ENCODE peak calls at places on chromosomes 12 and 14, in nine cellular contexts. One of them, this sample, is unnamed.

GRCh38 chr14:104636131-104636530 is 31.6 kb upstream of the TMEM179 start:
- DNase-seq in A549: no peak
- DNase-seq in GM23338: no peak
- DNase-seq in T-helper 2 cell: no peak
- DNase-seq in mesothelial cell of epicardium: no peak
- DNase-seq in kidney tubule cell: no peak
- DNase-seq in stimulated activated CD4-positive, alpha-beta T cell treated with anti-CD3 and anti-CD28 coated beads, Interleukin-4, amount 100 ng/mL, for 4 hours: no peak
- DNase-seq in GM06990: no peak
- DNase-seq in H4: no peak
- DNase-seq in this sample: no peak

GRCh38 chr12:3362751-3363150 is 128.3 kb upstream of the PRMT8 start:
- DNase-seq in H4: no peak
- DNase-seq in GM23338: no peak
- DNase-seq in A549: no peak
- DNase-seq in stimulated activated CD4-positive, alpha-beta T cell treated with anti-CD3 and anti-CD28 coated beads, Interleukin-4, amount 100 ng/mL, for 4 hours: no peak
- DNase-seq in mesothelial cell of epicardium: no peak
- DNase-seq in T-helper 2 cell: no peak
- DNase-seq in GM06990: no peak
- DNase-seq in kidney tubule cell: peak
- DNase-seq in this sample: no peak

GRCh38 chr14:33184587-33184986 is 245.9 kb downstream of the NPAS3 start:
- DNase-seq in H4: no peak
- DNase-seq in T-helper 2 cell: no peak
- DNase-seq in mesothelial cell of epicardium: no peak
- DNase-seq in kidney tubule cell: peak
- DNase-seq in GM06990: no peak
- DNase-seq in A549: no peak
- DNase-seq in stimulated activated CD4-positive, alpha-beta T cell treated with anti-CD3 and anti-CD28 coated beads, Interleukin-4, amount 100 ng/mL, for 4 hours: no peak
- DNase-seq in GM23338: peak
- DNase-seq in this sample: no peak

GRCh38 chr12:51381226-51382079 is 9.8 kb downstream of the GALNT6 start:
- DNase-seq in GM06990: no peak
- DNase-seq in mesothelial cell of epicardium: no peak
- DNase-seq in GM23338: no peak
- DNase-seq in kidney tubule cell: no peak
- DNase-seq in H4: no peak
- DNase-seq in T-helper 2 cell: no peak
- DNase-seq in stimulated activated CD4-positive, alpha-beta T cell treated with anti-CD3 and anti-CD28 coated beads, Interleukin-4, amount 100 ng/mL, for 4 hours: no peak
- DNase-seq in A549: no peak
- DNase-seq in this sample: no peak

GRCh38 chr14:75217508-75218206 is 41.2 kb upstream of the TMED10 start:
- DNase-seq in kidney tubule cell: no peak
- DNase-seq in GM06990: no peak
- DNase-seq in stimulated activated CD4-positive, alpha-beta T cell treated with anti-CD3 and anti-CD28 coated beads, Interleukin-4, amount 100 ng/mL, for 4 hours: no peak
- DNase-seq in H4: no peak
- DNase-seq in GM23338: no peak
- DNase-seq in T-helper 2 cell: no peak
- DNase-seq in mesothelial cell of epicardium: no peak
- DNase-seq in A549: no peak
- DNase-seq in this sample: no peak

GRCh38 chr14:76811561-76811960 is 1.1 kb downstream of the ANGEL1 start:
- DNase-seq in H4: no peak
- DNase-seq in stimulated activated CD4-positive, alpha-beta T cell treated with anti-CD3 and anti-CD28 coated beads, Interleukin-4, amount 100 ng/mL, for 4 hours: no peak
- DNase-seq in kidney tubule cell: peak
- DNase-seq in A549: no peak
- DNase-seq in GM23338: no peak
- DNase-seq in T-helper 2 cell: no peak
- DNase-seq in GM06990: no peak
- DNase-seq in mesothelial cell of epicardium: no peak
- DNase-seq in this sample: no peak

GRCh38 chr12:52004042-52004648 is 2.6 kb upstream of the TAMALIN start:
- DNase-seq in GM23338: peak
- DNase-seq in mesothelial cell of epicardium: no peak
- DNase-seq in A549: peak
- DNase-seq in kidney tubule cell: peak
- DNase-seq in H4: peak
- DNase-seq in stimulated activated CD4-positive, alpha-beta T cell treated with anti-CD3 and anti-CD28 coated beads, Interleukin-4, amount 100 ng/mL, for 4 hours: no peak
- DNase-seq in GM06990: no peak
- DNase-seq in T-helper 2 cell: no peak
- DNase-seq in this sample: no peak

GRCh38 chr12:41407240-41407799 is 219.2 kb downstream of the PDZRN4 start:
- DNase-seq in kidney tubule cell: no peak
- DNase-seq in H4: peak
- DNase-seq in T-helper 2 cell: no peak
- DNase-seq in GM06990: no peak
- DNase-seq in mesothelial cell of epicardium: no peak
- DNase-seq in GM23338: peak
- DNase-seq in A549: no peak
- DNase-seq in stimulated activated CD4-positive, alpha-beta T cell treated with anti-CD3 and anti-CD28 coated beads, Interleukin-4, amount 100 ng/mL, for 4 hours: no peak
- DNase-seq in this sample: no peak

GRCh38 chr12:109723311-109723791 is 9.7 kb downstream of the FAM222A start:
- DNase-seq in H4: no peak
- DNase-seq in mesothelial cell of epicardium: no peak
- DNase-seq in stimulated activated CD4-positive, alpha-beta T cell treated with anti-CD3 and anti-CD28 coated beads, Interleukin-4, amount 100 ng/mL, for 4 hours: no peak
- DNase-seq in kidney tubule cell: no peak
- DNase-seq in GM23338: no peak
- DNase-seq in GM06990: no peak
- DNase-seq in T-helper 2 cell: no peak
- DNase-seq in A549: no peak
- DNase-seq in this sample: peak

GRCh38 chr12:117202556-117202955 is 12.3 kb upstream of the FBXO21 start:
- DNase-seq in mesothelial cell of epicardium: no peak
- DNase-seq in kidney tubule cell: no peak
- DNase-seq in H4: no peak
- DNase-seq in GM06990: no peak
- DNase-seq in stimulated activated CD4-positive, alpha-beta T cell treated with anti-CD3 and anti-CD28 coated beads, Interleukin-4, amount 100 ng/mL, for 4 hours: no peak
- DNase-seq in A549: no peak
- DNase-seq in T-helper 2 cell: no peak
- DNase-seq in GM23338: no peak
- DNase-seq in this sample: no peak

GRCh38 chr12:182381-182883 is 31.5 kb downstream of the SLC6A12 start:
- DNase-seq in GM23338: no peak
- DNase-seq in kidney tubule cell: peak
- DNase-seq in T-helper 2 cell: no peak
- DNase-seq in stimulated activated CD4-positive, alpha-beta T cell treated with anti-CD3 and anti-CD28 coated beads, Interleukin-4, amount 100 ng/mL, for 4 hours: no peak
- DNase-seq in mesothelial cell of epicardium: no peak
- DNase-seq in A549: peak
- DNase-seq in GM06990: no peak
- DNase-seq in H4: peak
- DNase-seq in this sample: peak

GRCh38 chr12:75818863-75819262 is 212.7 kb downstream of the PHLDA1 start:
- DNase-seq in A549: no peak
- DNase-seq in kidney tubule cell: peak
- DNase-seq in stimulated activated CD4-positive, alpha-beta T cell treated with anti-CD3 and anti-CD28 coated beads, Interleukin-4, amount 100 ng/mL, for 4 hours: no peak
- DNase-seq in GM23338: no peak
- DNase-seq in GM06990: no peak
- DNase-seq in H4: no peak
- DNase-seq in mesothelial cell of epicardium: no peak
- DNase-seq in T-helper 2 cell: no peak
- DNase-seq in this sample: no peak

GRCh38 chr12:108129017-108129812 is at the start of gene WSCD2:
- DNase-seq in H4: peak
- DNase-seq in GM06990: peak
- DNase-seq in stimulated activated CD4-positive, alpha-beta T cell treated with anti-CD3 and anti-CD28 coated beads, Interleukin-4, amount 100 ng/mL, for 4 hours: no peak
- DNase-seq in A549: no peak
- DNase-seq in GM23338: peak
- DNase-seq in kidney tubule cell: peak
- DNase-seq in T-helper 2 cell: no peak
- DNase-seq in mesothelial cell of epicardium: peak
- DNase-seq in this sample: peak

GRCh38 chr14:22565391-22565945 is 23.6 kb downstream of the DAD1 start:
- DNase-seq in H4: no peak
- DNase-seq in T-helper 2 cell: no peak
- DNase-seq in GM23338: no peak
- DNase-seq in mesothelial cell of epicardium: no peak
- DNase-seq in GM06990: peak
- DNase-seq in A549: no peak
- DNase-seq in stimulated activated CD4-positive, alpha-beta T cell treated with anti-CD3 and anti-CD28 coated beads, Interleukin-4, amount 100 ng/mL, for 4 hours: no peak
- DNase-seq in kidney tubule cell: peak
- DNase-seq in this sample: no peak

GRCh38 chr12:120839503-120839902 is 64.7 kb downstream of the SPPL3 start:
- DNase-seq in stimulated activated CD4-positive, alpha-beta T cell treated with anti-CD3 and anti-CD28 coated beads, Interleukin-4, amount 100 ng/mL, for 4 hours: no peak
- DNase-seq in GM23338: no peak
- DNase-seq in T-helper 2 cell: no peak
- DNase-seq in mesothelial cell of epicardium: no peak
- DNase-seq in H4: no peak
- DNase-seq in kidney tubule cell: no peak
- DNase-seq in GM06990: no peak
- DNase-seq in A549: no peak
- DNase-seq in this sample: no peak

GRCh38 chr12:122528582-122528981 is 1.5 kb downstream of the KNTC1 start:
- DNase-seq in GM06990: no peak
- DNase-seq in H4: no peak
- DNase-seq in A549: no peak
- DNase-seq in kidney tubule cell: no peak
- DNase-seq in T-helper 2 cell: no peak
- DNase-seq in mesothelial cell of epicardium: no peak
- DNase-seq in GM23338: no peak
- DNase-seq in stimulated activated CD4-positive, alpha-beta T cell treated with anti-CD3 and anti-CD28 coated beads, Interleukin-4, amount 100 ng/mL, for 4 hours: no peak
- DNase-seq in this sample: no peak

GRCh38 chr14:55340482-55340881 is 69.3 kb downstream of the FBXO34 start:
- DNase-seq in mesothelial cell of epicardium: no peak
- DNase-seq in T-helper 2 cell: no peak
- DNase-seq in H4: no peak
- DNase-seq in stimulated activated CD4-positive, alpha-beta T cell treated with anti-CD3 and anti-CD28 coated beads, Interleukin-4, amount 100 ng/mL, for 4 hours: no peak
- DNase-seq in kidney tubule cell: no peak
- DNase-seq in GM06990: no peak
- DNase-seq in A549: no peak
- DNase-seq in GM23338: no peak
- DNase-seq in this sample: no peak

GRCh38 chr14:99802301-99803105 is 9.3 kb downstream of the EML1 start:
- DNase-seq in mesothelial cell of epicardium: no peak
- DNase-seq in kidney tubule cell: no peak
- DNase-seq in GM23338: no peak
- DNase-seq in stimulated activated CD4-positive, alpha-beta T cell treated with anti-CD3 and anti-CD28 coated beads, Interleukin-4, amount 100 ng/mL, for 4 hours: no peak
- DNase-seq in GM06990: no peak
- DNase-seq in H4: peak
- DNase-seq in A549: no peak
- DNase-seq in T-helper 2 cell: no peak
- DNase-seq in this sample: no peak

GRCh38 chr14:21915814-21916213 is 242.2 kb upstream of the OR4E1 start:
- DNase-seq in T-helper 2 cell: no peak
- DNase-seq in stimulated activated CD4-positive, alpha-beta T cell treated with anti-CD3 and anti-CD28 coated beads, Interleukin-4, amount 100 ng/mL, for 4 hours: no peak
- DNase-seq in GM06990: no peak
- DNase-seq in H4: peak
- DNase-seq in mesothelial cell of epicardium: no peak
- DNase-seq in kidney tubule cell: peak
- DNase-seq in GM23338: no peak
- DNase-seq in A549: no peak
- DNase-seq in this sample: no peak

GRCh38 chr12:8628731-8629130 is 16.1 kb upstream of the AICDA start:
- DNase-seq in stimulated activated CD4-positive, alpha-beta T cell treated with anti-CD3 and anti-CD28 coated beads, Interleukin-4, amount 100 ng/mL, for 4 hours: no peak
- DNase-seq in GM06990: no peak
- DNase-seq in T-helper 2 cell: no peak
- DNase-seq in mesothelial cell of epicardium: no peak
- DNase-seq in GM23338: no peak
- DNase-seq in kidney tubule cell: peak
- DNase-seq in H4: no peak
- DNase-seq in A549: no peak
- DNase-seq in this sample: no peak

GRCh38 chr14:85516239-85517112 is 13.5 kb upstream of the FLRT2 start:
- DNase-seq in H4: peak
- DNase-seq in stimulated activated CD4-positive, alpha-beta T cell treated with anti-CD3 and anti-CD28 coated beads, Interleukin-4, amount 100 ng/mL, for 4 hours: no peak
- DNase-seq in kidney tubule cell: peak
- DNase-seq in A549: no peak
- DNase-seq in T-helper 2 cell: no peak
- DNase-seq in GM23338: no peak
- DNase-seq in GM06990: no peak
- DNase-seq in mesothelial cell of epicardium: no peak
- DNase-seq in this sample: no peak

GRCh38 chr12:130249376-130249775 is 87.1 kb downstream of the FZD10 start:
- DNase-seq in A549: no peak
- DNase-seq in H4: no peak
- DNase-seq in kidney tubule cell: no peak
- DNase-seq in T-helper 2 cell: no peak
- DNase-seq in mesothelial cell of epicardium: no peak
- DNase-seq in GM23338: peak
- DNase-seq in GM06990: no peak
- DNase-seq in stimulated activated CD4-positive, alpha-beta T cell treated with anti-CD3 and anti-CD28 coated beads, Interleukin-4, amount 100 ng/mL, for 4 hours: no peak
- DNase-seq in this sample: no peak

GRCh38 chr12:133202493-133203343 is 21.4 kb downstream of the ZNF268 start:
- DNase-seq in kidney tubule cell: no peak
- DNase-seq in A549: no peak
- DNase-seq in T-helper 2 cell: no peak
- DNase-seq in stimulated activated CD4-positive, alpha-beta T cell treated with anti-CD3 and anti-CD28 coated beads, Interleukin-4, amount 100 ng/mL, for 4 hours: no peak
- DNase-seq in H4: no peak
- DNase-seq in GM23338: peak
- DNase-seq in mesothelial cell of epicardium: no peak
- DNase-seq in GM06990: no peak
- DNase-seq in this sample: no peak

GRCh38 chr14:106876711-106877110 is 1350.3 kb downstream of the TMEM121 start:
- DNase-seq in A549: no peak
- DNase-seq in H4: no peak
- DNase-seq in kidney tubule cell: no peak
- DNase-seq in T-helper 2 cell: no peak
- DNase-seq in GM23338: no peak
- DNase-seq in mesothelial cell of epicardium: no peak
- DNase-seq in GM06990: no peak
- DNase-seq in stimulated activated CD4-positive, alpha-beta T cell treated with anti-CD3 and anti-CD28 coated beads, Interleukin-4, amount 100 ng/mL, for 4 hours: no peak
- DNase-seq in this sample: no peak

GRCh38 chr12:19490908-19491307 is 51.6 kb downstream of the AEBP2 start:
- DNase-seq in A549: no peak
- DNase-seq in stimulated activated CD4-positive, alpha-beta T cell treated with anti-CD3 and anti-CD28 coated beads, Interleukin-4, amount 100 ng/mL, for 4 hours: no peak
- DNase-seq in kidney tubule cell: no peak
- DNase-seq in mesothelial cell of epicardium: no peak
- DNase-seq in GM23338: no peak
- DNase-seq in H4: no peak
- DNase-seq in T-helper 2 cell: no peak
- DNase-seq in GM06990: no peak
- DNase-seq in this sample: no peak

GRCh38 chr12:76346798-76347420 is 1.3 kb downstream of the BBS10 start:
- DNase-seq in H4: peak
- DNase-seq in mesothelial cell of epicardium: no peak
- DNase-seq in GM06990: peak
- DNase-seq in kidney tubule cell: peak
- DNase-seq in T-helper 2 cell: no peak
- DNase-seq in stimulated activated CD4-positive, alpha-beta T cell treated with anti-CD3 and anti-CD28 coated beads, Interleukin-4, amount 100 ng/mL, for 4 hours: no peak
- DNase-seq in GM23338: no peak
- DNase-seq in A549: no peak
- DNase-seq in this sample: no peak

GRCh38 chr14:51118993-51119392 is 24.1 kb upstream of the TRIM9 start:
- DNase-seq in GM06990: no peak
- DNase-seq in A549: no peak
- DNase-seq in T-helper 2 cell: no peak
- DNase-seq in mesothelial cell of epicardium: no peak
- DNase-seq in stimulated activated CD4-positive, alpha-beta T cell treated with anti-CD3 and anti-CD28 coated beads, Interleukin-4, amount 100 ng/mL, for 4 hours: no peak
- DNase-seq in H4: no peak
- DNase-seq in GM23338: no peak
- DNase-seq in kidney tubule cell: no peak
- DNase-seq in this sample: no peak

GRCh38 chr12:57898308-57898970 is 42.9 kb upstream of the ATP23 start:
- DNase-seq in GM23338: no peak
- DNase-seq in GM06990: no peak
- DNase-seq in stimulated activated CD4-positive, alpha-beta T cell treated with anti-CD3 and anti-CD28 coated beads, Interleukin-4, amount 100 ng/mL, for 4 hours: no peak
- DNase-seq in kidney tubule cell: peak
- DNase-seq in H4: no peak
- DNase-seq in mesothelial cell of epicardium: no peak
- DNase-seq in A549: no peak
- DNase-seq in T-helper 2 cell: no peak
- DNase-seq in this sample: no peak

GRCh38 chr14:51357250-51357649 is 117.2 kb downstream of the TMX1 start:
- DNase-seq in A549: no peak
- DNase-seq in kidney tubule cell: no peak
- DNase-seq in mesothelial cell of epicardium: no peak
- DNase-seq in H4: peak
- DNase-seq in T-helper 2 cell: no peak
- DNase-seq in GM23338: no peak
- DNase-seq in GM06990: no peak
- DNase-seq in stimulated activated CD4-positive, alpha-beta T cell treated with anti-CD3 and anti-CD28 coated beads, Interleukin-4, amount 100 ng/mL, for 4 hours: no peak
- DNase-seq in this sample: no peak

GRCh38 chr14:65803886-65804285 is 391.4 kb downstream of the FUT8 start:
- DNase-seq in kidney tubule cell: no peak
- DNase-seq in A549: no peak
- DNase-seq in GM06990: no peak
- DNase-seq in T-helper 2 cell: no peak
- DNase-seq in H4: no peak
- DNase-seq in mesothelial cell of epicardium: no peak
- DNase-seq in GM23338: no peak
- DNase-seq in stimulated activated CD4-positive, alpha-beta T cell treated with anti-CD3 and anti-CD28 coated beads, Interleukin-4, amount 100 ng/mL, for 4 hours: no peak
- DNase-seq in this sample: no peak

GRCh38 chr12:110732572-110732971 is 10.1 kb downstream of the PPP1CC start:
- DNase-seq in stimulated activated CD4-positive, alpha-beta T cell treated with anti-CD3 and anti-CD28 coated beads, Interleukin-4, amount 100 ng/mL, for 4 hours: no peak
- DNase-seq in H4: no peak
- DNase-seq in mesothelial cell of epicardium: no peak
- DNase-seq in T-helper 2 cell: no peak
- DNase-seq in kidney tubule cell: no peak
- DNase-seq in A549: no peak
- DNase-seq in GM06990: no peak
- DNase-seq in GM23338: no peak
- DNase-seq in this sample: no peak